ENCODE peak calls at places on chromosomes 1 and 21, in six cellular contexts. One of them, this sample, is unnamed.

GRCh38 chr1:27348861-27349783 is 7.3 kb downstream of the SYTL1 start:
- DNase-seq in neural crest cell: no peak
- DNase-seq in CD4-positive, alpha-beta T cell: no peak
- DNase-seq in fibroblast of the aortic adventitia: no peak
- DNase-seq in stomach: peak
- DNase-seq in fibroblast of pulmonary artery: no peak
- DNase-seq in this sample: no peak

GRCh38 chr1:92315766-92316413 is 17.0 kb downstream of the RPAP2 start:
- DNase-seq in fibroblast of pulmonary artery: no peak
- DNase-seq in neural crest cell: no peak
- DNase-seq in fibroblast of the aortic adventitia: no peak
- DNase-seq in stomach: no peak
- DNase-seq in CD4-positive, alpha-beta T cell: peak
- DNase-seq in this sample: no peak

GRCh38 chr1:64517640-64518039 is 47.7 kb downstream of the CACHD1 start:
- DNase-seq in neural crest cell: no peak
- DNase-seq in fibroblast of pulmonary artery: no peak
- DNase-seq in fibroblast of the aortic adventitia: no peak
- DNase-seq in stomach: no peak
- DNase-seq in CD4-positive, alpha-beta T cell: no peak
- DNase-seq in this sample: no peak

GRCh38 chr1:177048314-177049069 is 116.0 kb downstream of the ASTN1 start:
- DNase-seq in fibroblast of pulmonary artery: no peak
- DNase-seq in fibroblast of the aortic adventitia: no peak
- DNase-seq in CD4-positive, alpha-beta T cell: no peak
- DNase-seq in stomach: no peak
- DNase-seq in neural crest cell: no peak
- DNase-seq in this sample: no peak

GRCh38 chr1:240350910-240351331 is 259.2 kb downstream of the FMN2 start:
- DNase-seq in CD4-positive, alpha-beta T cell: no peak
- DNase-seq in fibroblast of pulmonary artery: peak
- DNase-seq in fibroblast of the aortic adventitia: peak
- DNase-seq in neural crest cell: no peak
- DNase-seq in stomach: no peak
- DNase-seq in this sample: no peak

GRCh38 chr1:201480231-201481003 is 11.4 kb upstream of the PHLDA3 start:
- DNase-seq in CD4-positive, alpha-beta T cell: peak
- DNase-seq in fibroblast of pulmonary artery: no peak
- DNase-seq in fibroblast of the aortic adventitia: peak
- DNase-seq in stomach: peak
- DNase-seq in neural crest cell: no peak
- DNase-seq in this sample: no peak

GRCh38 chr1:168732736-168733135 is 3.7 kb upstream of the DPT start:
- DNase-seq in fibroblast of pulmonary artery: no peak
- DNase-seq in CD4-positive, alpha-beta T cell: no peak
- DNase-seq in neural crest cell: no peak
- DNase-seq in stomach: no peak
- DNase-seq in fibroblast of the aortic adventitia: no peak
- DNase-seq in this sample: no peak

GRCh38 chr1:164602480-164603093 is 43.6 kb downstream of the PBX1 start:
- DNase-seq in neural crest cell: no peak
- DNase-seq in fibroblast of pulmonary artery: peak
- DNase-seq in fibroblast of the aortic adventitia: peak
- DNase-seq in CD4-positive, alpha-beta T cell: no peak
- DNase-seq in stomach: peak
- DNase-seq in this sample: no peak

GRCh38 chr1:52281518-52281917 is 84.5 kb downstream of the CC2D1B start:
- DNase-seq in neural crest cell: no peak
- DNase-seq in CD4-positive, alpha-beta T cell: no peak
- DNase-seq in fibroblast of pulmonary artery: peak
- DNase-seq in fibroblast of the aortic adventitia: peak
- DNase-seq in stomach: no peak
- DNase-seq in this sample: no peak

GRCh38 chr1:19921310-19921709 is 2.1 kb downstream of the PLA2G2E start:
- DNase-seq in fibroblast of the aortic adventitia: no peak
- DNase-seq in fibroblast of pulmonary artery: no peak
- DNase-seq in neural crest cell: no peak
- DNase-seq in stomach: no peak
- DNase-seq in CD4-positive, alpha-beta T cell: no peak
- DNase-seq in this sample: no peak

GRCh38 chr1:226640288-226640687 is 91.7 kb downstream of the STUM start:
- DNase-seq in CD4-positive, alpha-beta T cell: no peak
- DNase-seq in stomach: no peak
- DNase-seq in fibroblast of pulmonary artery: no peak
- DNase-seq in neural crest cell: no peak
- DNase-seq in fibroblast of the aortic adventitia: no peak
- DNase-seq in this sample: no peak

GRCh38 chr1:27638805-27639204 is 3.8 kb upstream of the FGR start:
- DNase-seq in CD4-positive, alpha-beta T cell: no peak
- DNase-seq in stomach: no peak
- DNase-seq in neural crest cell: no peak
- DNase-seq in fibroblast of the aortic adventitia: no peak
- DNase-seq in fibroblast of pulmonary artery: no peak
- DNase-seq in this sample: no peak

GRCh38 chr1:43996733-43997115 is 5.3 kb downstream of the CCDC24 start:
- DNase-seq in CD4-positive, alpha-beta T cell: no peak
- DNase-seq in stomach: no peak
- DNase-seq in fibroblast of the aortic adventitia: no peak
- DNase-seq in neural crest cell: no peak
- DNase-seq in fibroblast of pulmonary artery: no peak
- DNase-seq in this sample: no peak

GRCh38 chr1:43995984-43996732 is 4.8 kb downstream of the CCDC24 start:
- DNase-seq in stomach: no peak
- DNase-seq in fibroblast of the aortic adventitia: no peak
- DNase-seq in fibroblast of pulmonary artery: no peak
- DNase-seq in CD4-positive, alpha-beta T cell: no peak
- DNase-seq in neural crest cell: no peak
- DNase-seq in this sample: no peak

GRCh38 chr1:43994071-43994470 is 2.7 kb downstream of the CCDC24 start:
- DNase-seq in fibroblast of the aortic adventitia: no peak
- DNase-seq in CD4-positive, alpha-beta T cell: no peak
- DNase-seq in neural crest cell: no peak
- DNase-seq in fibroblast of pulmonary artery: no peak
- DNase-seq in stomach: no peak
- DNase-seq in this sample: no peak

GRCh38 chr1:43993206-43993914 is 2.0 kb downstream of the CCDC24 start:
- DNase-seq in fibroblast of pulmonary artery: no peak
- DNase-seq in stomach: no peak
- DNase-seq in fibroblast of the aortic adventitia: no peak
- DNase-seq in neural crest cell: no peak
- DNase-seq in CD4-positive, alpha-beta T cell: no peak
- DNase-seq in this sample: no peak

DNA sequence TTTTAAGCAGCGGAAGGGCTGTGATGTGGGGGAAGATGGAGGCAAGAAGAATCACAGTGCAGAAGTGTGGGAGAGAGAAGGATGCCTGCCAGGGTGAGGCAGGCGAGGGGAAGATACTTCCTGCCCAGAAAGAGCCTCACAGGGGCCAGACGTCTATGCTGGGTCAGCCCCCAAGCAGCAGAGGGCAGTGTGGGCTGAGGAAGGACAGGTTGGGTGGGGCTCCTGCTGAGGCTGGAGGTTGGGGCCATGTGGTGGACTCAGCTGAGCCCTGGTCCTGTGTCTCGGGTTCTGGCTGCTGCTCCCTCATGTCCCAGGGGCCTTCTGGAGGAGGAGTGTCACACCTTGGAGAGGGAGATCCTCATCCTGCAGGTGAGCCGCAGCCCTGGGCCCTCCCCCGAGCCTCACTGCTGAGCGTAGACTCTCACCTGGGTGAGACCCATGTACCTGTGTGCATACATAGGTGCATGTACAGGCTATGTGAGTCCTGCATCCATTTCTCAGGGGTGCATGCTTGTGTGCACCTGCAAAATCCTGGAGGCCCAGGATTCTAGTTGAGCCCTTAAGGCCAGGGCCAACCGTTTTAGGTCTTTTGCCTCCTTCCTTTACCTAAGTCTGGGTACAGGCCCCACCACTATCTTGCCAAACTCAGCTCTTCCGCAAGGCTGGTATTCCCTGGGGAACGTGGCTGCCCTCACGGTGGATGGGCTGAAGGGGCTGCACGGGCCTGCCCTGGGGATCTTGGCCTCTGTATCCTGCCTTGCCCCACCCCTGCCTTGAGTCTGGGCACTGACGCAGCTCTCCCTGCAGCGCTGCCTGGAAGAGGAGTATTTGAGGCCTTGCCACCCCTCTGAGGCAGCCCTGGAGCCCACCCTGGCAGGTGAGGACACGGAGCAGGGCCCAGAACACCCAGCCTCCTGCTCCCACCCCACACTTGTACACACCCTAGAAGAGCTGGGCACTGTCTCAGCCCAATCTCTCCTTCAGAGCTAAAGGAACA is 3.7 kb downstream of the CCDC24 start:
- DNase-seq in stomach: no peak
- DNase-seq in fibroblast of the aortic adventitia: no peak
- DNase-seq in CD4-positive, alpha-beta T cell: no peak
- DNase-seq in neural crest cell: no peak
- DNase-seq in fibroblast of pulmonary artery: peak
- DNase-seq in this sample: no peak
- TF ChIP-seq CTCF in stomach: no peak
- TF ChIP-seq CTCF in fibroblast of the aortic adventitia: peak
- TF ChIP-seq CTCF in CD4-positive, alpha-beta T cell: no peak
- TF ChIP-seq CTCF in neural crest cell: peak
- TF ChIP-seq CTCF in fibroblast of pulmonary artery: peak
- TF ChIP-seq CTCF in this sample: peak

GRCh38 chr21:22806278-22806677 is 1808.1 kb downstream of the NCAM2 start:
- DNase-seq in CD4-positive, alpha-beta T cell: no peak
- DNase-seq in fibroblast of the aortic adventitia: no peak
- DNase-seq in neural crest cell: no peak
- DNase-seq in fibroblast of pulmonary artery: no peak
- DNase-seq in stomach: no peak
- DNase-seq in this sample: no peak
- TF ChIP-seq CTCF in CD4-positive, alpha-beta T cell: no peak
- TF ChIP-seq CTCF in fibroblast of the aortic adventitia: no peak
- TF ChIP-seq CTCF in neural crest cell: no peak
- TF ChIP-seq CTCF in fibroblast of pulmonary artery: no peak
- TF ChIP-seq CTCF in stomach: no peak
- TF ChIP-seq CTCF in this sample: no peak

GRCh38 chr1:110407260-110408210 is at the start of gene LAMTOR5:
- DNase-seq in CD4-positive, alpha-beta T cell: peak
- DNase-seq in neural crest cell: peak
- DNase-seq in fibroblast of the aortic adventitia: peak
- DNase-seq in stomach: peak
- DNase-seq in fibroblast of pulmonary artery: peak
- DNase-seq in this sample: no peak
- TF ChIP-seq CTCF in CD4-positive, alpha-beta T cell: no peak
- TF ChIP-seq CTCF in neural crest cell: no peak
- TF ChIP-seq CTCF in fibroblast of the aortic adventitia: no peak
- TF ChIP-seq CTCF in stomach: no peak
- TF ChIP-seq CTCF in fibroblast of pulmonary artery: no peak
- TF ChIP-seq CTCF in this sample: peak

GRCh38 chr1:111197598-111198289 is 2.7 kb downstream of the DENND2D start:
- DNase-seq in fibroblast of pulmonary artery: no peak
- DNase-seq in stomach: no peak
- DNase-seq in neural crest cell: no peak
- DNase-seq in CD4-positive, alpha-beta T cell: peak
- DNase-seq in fibroblast of the aortic adventitia: no peak
- DNase-seq in this sample: no peak
- TF ChIP-seq CTCF in fibroblast of pulmonary artery: no peak
- TF ChIP-seq CTCF in stomach: no peak
- TF ChIP-seq CTCF in neural crest cell: peak
- TF ChIP-seq CTCF in CD4-positive, alpha-beta T cell: no peak
- TF ChIP-seq CTCF in fibroblast of the aortic adventitia: peak
- TF ChIP-seq CTCF in this sample: peak

DNA sequence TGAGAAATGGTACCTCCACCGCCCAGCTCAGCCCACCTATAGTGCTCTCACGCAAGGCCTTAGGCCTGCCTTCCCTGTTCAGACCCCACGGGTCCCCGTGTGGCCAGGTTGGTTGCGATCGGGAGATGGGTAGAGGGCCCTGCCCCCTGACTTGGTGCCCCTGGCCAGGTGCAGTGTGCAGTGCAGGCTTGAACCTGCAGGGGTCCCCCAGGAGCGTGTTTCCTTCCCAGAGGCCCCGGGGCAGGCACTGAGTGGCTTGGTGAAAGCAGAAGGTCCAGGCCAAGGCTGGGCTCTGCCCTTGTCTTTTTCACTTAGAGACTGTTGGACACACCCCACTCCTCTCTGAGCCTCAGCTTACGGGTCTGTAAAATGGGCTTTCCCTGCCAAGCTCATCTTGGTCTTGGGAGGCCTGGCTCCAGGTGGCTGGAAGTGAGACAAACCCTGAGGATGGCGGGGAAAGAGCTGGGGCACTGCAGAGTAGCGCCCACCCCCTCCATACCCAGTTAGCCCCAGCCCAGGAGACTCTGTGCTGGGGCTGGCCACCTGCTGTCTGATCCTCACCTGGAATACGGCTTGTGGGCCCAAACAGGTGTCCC is 9.3 kb upstream of the HES5 start:
- DNase-seq in stomach: no peak
- DNase-seq in fibroblast of the aortic adventitia: no peak
- DNase-seq in neural crest cell: peak
- DNase-seq in fibroblast of pulmonary artery: no peak
- DNase-seq in CD4-positive, alpha-beta T cell: no peak
- DNase-seq in this sample: no peak
- TF ChIP-seq CTCF in stomach: no peak
- TF ChIP-seq CTCF in fibroblast of the aortic adventitia: no peak
- TF ChIP-seq CTCF in neural crest cell: peak
- TF ChIP-seq CTCF in fibroblast of pulmonary artery: peak
- TF ChIP-seq CTCF in CD4-positive, alpha-beta T cell: peak
- TF ChIP-seq CTCF in this sample: peak

GRCh38 chr1:93749894-93750301 is 68.3 kb upstream of the BCAR3 start:
- DNase-seq in fibroblast of pulmonary artery: peak
- DNase-seq in CD4-positive, alpha-beta T cell: no peak
- DNase-seq in stomach: peak
- DNase-seq in fibroblast of the aortic adventitia: no peak
- DNase-seq in neural crest cell: no peak
- DNase-seq in this sample: no peak
- TF ChIP-seq CTCF in fibroblast of pulmonary artery: peak
- TF ChIP-seq CTCF in CD4-positive, alpha-beta T cell: no peak
- TF ChIP-seq CTCF in stomach: no peak
- TF ChIP-seq CTCF in fibroblast of the aortic adventitia: peak
- TF ChIP-seq CTCF in neural crest cell: peak
- TF ChIP-seq CTCF in this sample: peak